ENCODE peak calls at places on chromosomes 7 and 10, in six cellular contexts. One of them, this sample, is unnamed.

GRCh38 chr7:135335628-135336139 is 102.0 kb downstream of the STRA8 start:
- DNase-seq in adrenal gland: peak; percentile 58
- DNase-seq in cardiac muscle cell: peak; percentile 94
- DNase-seq in CD8-positive, alpha-beta memory T cell: no peak
- DNase-seq in mammary epithelial cell: peak; percentile 98
- DNase-seq in dorsolateral prefrontal cortex: no peak
- DNase-seq in this sample: peak; percentile 37

GRCh38 chr7:36535866-36536664 is 146.4 kb downstream of the ANLN start:
- DNase-seq in adrenal gland: no peak
- DNase-seq in cardiac muscle cell: no peak
- DNase-seq in CD8-positive, alpha-beta memory T cell: no peak
- DNase-seq in mammary epithelial cell: peak; percentile 86
- DNase-seq in dorsolateral prefrontal cortex: no peak
- DNase-seq in this sample: no peak

GRCh38 chr7:17298840-17299476 is 506 bp downstream of the AHR start:
- DNase-seq in adrenal gland: peak; percentile 56
- DNase-seq in cardiac muscle cell: peak; percentile 54
- DNase-seq in CD8-positive, alpha-beta memory T cell: peak; percentile 42
- DNase-seq in mammary epithelial cell: peak; percentile 53
- DNase-seq in dorsolateral prefrontal cortex: peak; percentile 43
- DNase-seq in this sample: no peak

GRCh38 chr10:49172204-49173132 is 15.7 kb downstream of the TMEM273 start:
- DNase-seq in adrenal gland: no peak
- DNase-seq in cardiac muscle cell: no peak
- DNase-seq in CD8-positive, alpha-beta memory T cell: no peak
- DNase-seq in mammary epithelial cell: no peak
- DNase-seq in dorsolateral prefrontal cortex: no peak
- DNase-seq in this sample: no peak

GRCh38 chr7:151057038-151057736 is 510 bp downstream of the CDK5 start:
- DNase-seq in adrenal gland: no peak
- DNase-seq in cardiac muscle cell: no peak
- DNase-seq in CD8-positive, alpha-beta memory T cell: no peak
- DNase-seq in mammary epithelial cell: no peak
- DNase-seq in dorsolateral prefrontal cortex: no peak
- DNase-seq in this sample: no peak

GRCh38 chr10:119643306-119644214 is 7.6 kb upstream of the BAG3 start:
- DNase-seq in adrenal gland: peak; percentile 44
- DNase-seq in cardiac muscle cell: no peak
- DNase-seq in CD8-positive, alpha-beta memory T cell: no peak
- DNase-seq in mammary epithelial cell: no peak
- DNase-seq in dorsolateral prefrontal cortex: no peak
- DNase-seq in this sample: no peak

GRCh38 chr7:158560386-158560785 is 27.2 kb downstream of the PTPRN2 start:
- DNase-seq in adrenal gland: no peak
- DNase-seq in cardiac muscle cell: no peak
- DNase-seq in CD8-positive, alpha-beta memory T cell: no peak
- DNase-seq in mammary epithelial cell: no peak
- DNase-seq in dorsolateral prefrontal cortex: no peak
- DNase-seq in this sample: no peak

GRCh38 chr7:129968592-129969383 is 16.0 kb upstream of the UBE2H start:
- DNase-seq in adrenal gland: no peak
- DNase-seq in cardiac muscle cell: no peak
- DNase-seq in CD8-positive, alpha-beta memory T cell: no peak
- DNase-seq in mammary epithelial cell: no peak
- DNase-seq in dorsolateral prefrontal cortex: no peak
- DNase-seq in this sample: no peak

GRCh38 chr10:132388901-132389630 is 7.9 kb upstream of the PWWP2B start:
- DNase-seq in adrenal gland: peak; percentile 88
- DNase-seq in cardiac muscle cell: no peak
- DNase-seq in CD8-positive, alpha-beta memory T cell: no peak
- DNase-seq in mammary epithelial cell: no peak
- DNase-seq in dorsolateral prefrontal cortex: no peak
- DNase-seq in this sample: no peak

GRCh38 chr10:110081914-110082313 is 74.1 kb downstream of the ADD3 start:
- DNase-seq in adrenal gland: no peak
- DNase-seq in cardiac muscle cell: no peak
- DNase-seq in CD8-positive, alpha-beta memory T cell: no peak
- DNase-seq in mammary epithelial cell: peak; percentile 80
- DNase-seq in dorsolateral prefrontal cortex: peak; percentile 44
- DNase-seq in this sample: peak; percentile 46

GRCh38 chr7:91634485-91635177 is 245.9 kb downstream of the MTERF1 start:
- DNase-seq in adrenal gland: no peak
- DNase-seq in cardiac muscle cell: no peak
- DNase-seq in CD8-positive, alpha-beta memory T cell: no peak
- DNase-seq in mammary epithelial cell: no peak
- DNase-seq in dorsolateral prefrontal cortex: no peak
- DNase-seq in this sample: no peak

GRCh38 chr7:70530191-70530590 is 601.8 kb upstream of the GALNT17 start:
- DNase-seq in adrenal gland: no peak
- DNase-seq in cardiac muscle cell: no peak
- DNase-seq in CD8-positive, alpha-beta memory T cell: no peak
- DNase-seq in mammary epithelial cell: no peak
- DNase-seq in dorsolateral prefrontal cortex: no peak
- DNase-seq in this sample: no peak

GRCh38 chr10:62934258-62934657 is 118.1 kb upstream of the EGR2 start:
- DNase-seq in adrenal gland: no peak
- DNase-seq in cardiac muscle cell: no peak
- DNase-seq in CD8-positive, alpha-beta memory T cell: no peak
- DNase-seq in mammary epithelial cell: peak; percentile 91
- DNase-seq in dorsolateral prefrontal cortex: no peak
- DNase-seq in this sample: no peak

GRCh38 chr10:95394161-95394880 is 103.5 kb upstream of the PDLIM1 start:
- DNase-seq in adrenal gland: no peak
- DNase-seq in cardiac muscle cell: no peak
- DNase-seq in CD8-positive, alpha-beta memory T cell: no peak
- DNase-seq in mammary epithelial cell: peak; percentile 99
- DNase-seq in dorsolateral prefrontal cortex: no peak
- DNase-seq in this sample: no peak

GRCh38 chr10:95399167-95399566 is 108.4 kb upstream of the PDLIM1 start:
- DNase-seq in adrenal gland: no peak
- DNase-seq in cardiac muscle cell: no peak
- DNase-seq in CD8-positive, alpha-beta memory T cell: no peak
- DNase-seq in mammary epithelial cell: no peak
- DNase-seq in dorsolateral prefrontal cortex: no peak
- DNase-seq in this sample: no peak

GRCh38 chr10:95397747-95398146 is 106.9 kb upstream of the PDLIM1 start:
- DNase-seq in adrenal gland: no peak
- DNase-seq in cardiac muscle cell: no peak
- DNase-seq in CD8-positive, alpha-beta memory T cell: no peak
- DNase-seq in mammary epithelial cell: no peak
- DNase-seq in dorsolateral prefrontal cortex: no peak
- DNase-seq in this sample: no peak

GRCh38 chr10:95392711-95393164 is 101.9 kb upstream of the PDLIM1 start:
- DNase-seq in adrenal gland: no peak
- DNase-seq in cardiac muscle cell: no peak
- DNase-seq in CD8-positive, alpha-beta memory T cell: no peak
- DNase-seq in mammary epithelial cell: no peak
- DNase-seq in dorsolateral prefrontal cortex: no peak
- DNase-seq in this sample: no peak

GRCh38 chr10:95395947-95396449 is 105.2 kb upstream of the PDLIM1 start:
- DNase-seq in adrenal gland: no peak
- DNase-seq in cardiac muscle cell: no peak
- DNase-seq in CD8-positive, alpha-beta memory T cell: no peak
- DNase-seq in mammary epithelial cell: no peak
- DNase-seq in dorsolateral prefrontal cortex: no peak
- DNase-seq in this sample: no peak
- H3K27ac ChIP-seq in adrenal gland: no peak overlapping the region
- H3K27ac ChIP-seq in cardiac muscle cell: no peak overlapping the region
- H3K27ac ChIP-seq in CD8-positive, alpha-beta memory T cell: no peak overlapping the region
- H3K27ac ChIP-seq in mammary epithelial cell: no peak overlapping the region
- H3K27ac ChIP-seq in dorsolateral prefrontal cortex: no peak overlapping the region
- H3K27ac ChIP-seq in this sample: no peak overlapping the region

GRCh38 chr10:80283536-80284199 is 5.8 kb downstream of the MAT1A start:
- DNase-seq in adrenal gland: no peak
- DNase-seq in cardiac muscle cell: no peak
- DNase-seq in CD8-positive, alpha-beta memory T cell: no peak
- DNase-seq in mammary epithelial cell: no peak
- DNase-seq in dorsolateral prefrontal cortex: no peak
- DNase-seq in this sample: no peak
- H3K27ac ChIP-seq in adrenal gland: no peak overlapping the region
- H3K27ac ChIP-seq in cardiac muscle cell: peak overlapping the region; percentile 23
- H3K27ac ChIP-seq in CD8-positive, alpha-beta memory T cell: no peak overlapping the region
- H3K27ac ChIP-seq in mammary epithelial cell: no peak overlapping the region
- H3K27ac ChIP-seq in dorsolateral prefrontal cortex: no peak overlapping the region
- H3K27ac ChIP-seq in this sample: no peak overlapping the region

GRCh38 chr7:128852537-128853254 is 10.0 kb upstream of the ATP6V1F start:
- DNase-seq in adrenal gland: no peak
- DNase-seq in cardiac muscle cell: no peak
- DNase-seq in CD8-positive, alpha-beta memory T cell: no peak
- DNase-seq in mammary epithelial cell: no peak
- DNase-seq in dorsolateral prefrontal cortex: no peak
- DNase-seq in this sample: no peak

GRCh38 chr7:128853691-128854298 is 8.9 kb upstream of the ATP6V1F start:
- DNase-seq in adrenal gland: no peak
- DNase-seq in cardiac muscle cell: no peak
- DNase-seq in CD8-positive, alpha-beta memory T cell: no peak
- DNase-seq in mammary epithelial cell: no peak
- DNase-seq in dorsolateral prefrontal cortex: no peak
- DNase-seq in this sample: no peak

GRCh38 chr7:128854396-128854795 is 8.3 kb upstream of the ATP6V1F start:
- DNase-seq in adrenal gland: no peak
- DNase-seq in cardiac muscle cell: no peak
- DNase-seq in CD8-positive, alpha-beta memory T cell: no peak
- DNase-seq in mammary epithelial cell: no peak
- DNase-seq in dorsolateral prefrontal cortex: no peak
- DNase-seq in this sample: no peak

GRCh38 chr7:128856001-128856718 is 6.5 kb upstream of the ATP6V1F start:
- DNase-seq in adrenal gland: no peak
- DNase-seq in cardiac muscle cell: no peak
- DNase-seq in CD8-positive, alpha-beta memory T cell: no peak
- DNase-seq in mammary epithelial cell: no peak
- DNase-seq in dorsolateral prefrontal cortex: no peak
- DNase-seq in this sample: no peak

GRCh38 chr7:128855559-128855958 is 7.1 kb upstream of the ATP6V1F start:
- DNase-seq in adrenal gland: no peak
- DNase-seq in cardiac muscle cell: no peak
- DNase-seq in CD8-positive, alpha-beta memory T cell: no peak
- DNase-seq in mammary epithelial cell: no peak
- DNase-seq in dorsolateral prefrontal cortex: no peak
- DNase-seq in this sample: no peak
- H3K27ac ChIP-seq in adrenal gland: no peak overlapping the region
- H3K27ac ChIP-seq in cardiac muscle cell: peak overlapping the region; percentile 15
- H3K27ac ChIP-seq in CD8-positive, alpha-beta memory T cell: no peak overlapping the region
- H3K27ac ChIP-seq in mammary epithelial cell: no peak overlapping the region
- H3K27ac ChIP-seq in dorsolateral prefrontal cortex: no peak overlapping the region
- H3K27ac ChIP-seq in this sample: no peak overlapping the region

GRCh38 chr10:11313463-11313862 is 295.8 kb downstream of the CELF2 start:
- DNase-seq in adrenal gland: no peak
- DNase-seq in cardiac muscle cell: no peak
- DNase-seq in CD8-positive, alpha-beta memory T cell: no peak
- DNase-seq in mammary epithelial cell: no peak
- DNase-seq in dorsolateral prefrontal cortex: no peak
- DNase-seq in this sample: no peak

GRCh38 chr10:11307937-11308336 is 290.3 kb downstream of the CELF2 start:
- DNase-seq in adrenal gland: no peak
- DNase-seq in cardiac muscle cell: no peak
- DNase-seq in CD8-positive, alpha-beta memory T cell: no peak
- DNase-seq in mammary epithelial cell: no peak
- DNase-seq in dorsolateral prefrontal cortex: no peak
- DNase-seq in this sample: no peak

GRCh38 chr10:11305825-11306601 is 288.3 kb downstream of the CELF2 start:
- DNase-seq in adrenal gland: no peak
- DNase-seq in cardiac muscle cell: no peak
- DNase-seq in CD8-positive, alpha-beta memory T cell: no peak
- DNase-seq in mammary epithelial cell: no peak
- DNase-seq in dorsolateral prefrontal cortex: no peak
- DNase-seq in this sample: no peak

GRCh38 chr10:11307004-11307403 is 289.3 kb downstream of the CELF2 start:
- DNase-seq in adrenal gland: no peak
- DNase-seq in cardiac muscle cell: no peak
- DNase-seq in CD8-positive, alpha-beta memory T cell: no peak
- DNase-seq in mammary epithelial cell: no peak
- DNase-seq in dorsolateral prefrontal cortex: no peak
- DNase-seq in this sample: no peak

DNA sequence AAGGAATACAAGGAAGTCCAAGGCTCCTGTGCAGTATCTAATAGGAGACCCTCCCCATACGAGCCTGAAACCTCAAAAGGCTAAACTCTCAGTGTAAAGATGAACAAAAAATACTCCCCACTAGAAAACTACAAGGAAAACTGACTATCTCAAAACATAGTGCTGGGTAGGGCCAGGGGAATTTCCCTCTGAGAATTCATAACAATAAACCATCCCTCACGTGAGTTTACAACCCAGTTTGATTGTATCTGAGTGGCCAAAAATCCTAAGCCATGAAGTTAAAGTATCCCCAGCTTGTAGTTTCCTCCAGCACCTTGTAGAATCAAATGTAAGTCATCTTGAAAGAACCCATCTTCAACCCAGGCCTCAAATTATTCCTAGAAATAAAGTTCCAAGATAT is 293.4 kb downstream of the CELF2 start:
- DNase-seq in adrenal gland: no peak
- DNase-seq in cardiac muscle cell: no peak
- DNase-seq in CD8-positive, alpha-beta memory T cell: no peak
- DNase-seq in mammary epithelial cell: no peak
- DNase-seq in dorsolateral prefrontal cortex: no peak
- DNase-seq in this sample: no peak
- H3K27ac ChIP-seq in adrenal gland: no peak overlapping the region
- H3K27ac ChIP-seq in cardiac muscle cell: no peak overlapping the region
- H3K27ac ChIP-seq in CD8-positive, alpha-beta memory T cell: no peak overlapping the region
- H3K27ac ChIP-seq in mammary epithelial cell: no peak overlapping the region
- H3K27ac ChIP-seq in dorsolateral prefrontal cortex: no peak overlapping the region
- H3K27ac ChIP-seq in this sample: no peak overlapping the region

DNA sequence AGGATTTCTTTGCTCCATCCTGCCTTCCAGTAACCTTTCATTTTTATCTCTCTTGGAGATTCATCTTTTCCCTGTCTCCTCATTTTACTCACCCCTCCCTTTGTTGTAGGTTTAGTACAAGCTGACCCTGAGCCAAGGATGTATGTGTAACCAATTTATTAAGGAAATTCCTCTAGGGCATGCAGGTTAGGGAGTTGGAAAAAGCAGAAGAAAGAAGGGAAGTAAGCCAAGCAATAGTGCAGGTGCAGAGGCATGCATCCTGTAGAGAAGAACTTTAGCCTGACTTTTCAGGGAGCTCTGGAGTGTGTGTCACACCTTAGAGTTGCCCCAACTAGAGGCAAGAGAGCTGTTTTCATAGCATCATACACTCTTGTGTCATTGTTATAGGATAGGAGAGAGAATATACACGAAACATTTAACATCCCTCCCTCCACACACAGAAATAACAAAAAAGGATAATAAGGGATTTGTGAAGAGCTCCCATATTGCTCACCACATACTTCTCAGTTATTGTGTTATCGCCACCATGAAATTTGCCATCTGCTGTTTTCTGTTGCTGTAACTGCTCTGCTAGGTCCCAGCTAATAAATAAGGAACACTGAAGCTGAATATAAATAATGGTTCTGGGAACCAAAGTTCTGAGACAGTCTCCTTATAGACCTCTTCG is 21.8 kb upstream of the SEMA3C start:
- DNase-seq in adrenal gland: no peak
- DNase-seq in cardiac muscle cell: no peak
- DNase-seq in CD8-positive, alpha-beta memory T cell: no peak
- DNase-seq in mammary epithelial cell: peak; percentile 77
- DNase-seq in dorsolateral prefrontal cortex: no peak
- DNase-seq in this sample: no peak
- H3K27ac ChIP-seq in adrenal gland: no peak overlapping the region
- H3K27ac ChIP-seq in cardiac muscle cell: no peak overlapping the region
- H3K27ac ChIP-seq in CD8-positive, alpha-beta memory T cell: no peak overlapping the region
- H3K27ac ChIP-seq in mammary epithelial cell: peak overlapping the region; percentile 98
- H3K27ac ChIP-seq in dorsolateral prefrontal cortex: no peak overlapping the region
- H3K27ac ChIP-seq in this sample: peak overlapping the region; percentile 4

This sample was measured in SJSA1.